ENCODE peak calls at places on chromosome 14, in ten cellular contexts. H is SJCRH30, W is DND-41, K is heart right ventricle, L is adrenal gland, G is sigmoid colon, S is astrocyte, U is lower lobe of right lung, O is PC-3, T is GM23248. E is an unnamed sample.

GRCh38 chr14:95398630-95399547 is 79.2 kb upstream of the CLMN start:
- DNase-seq in O (no peak), W (no peak), G (no peak), K (no peak), H (no peak), U (no peak), T (no peak), S (no peak), L (no peak), E (no peak)

GRCh38 chr14:88079624-88080023 is 74.7 kb downstream of the GPR65 start:
- DNase-seq in T (no peak), O (no peak), K (no peak), S (no peak), L (no peak), G (no peak), W (no peak), H (no peak), U (no peak), E (no peak)

GRCh38 chr14:62743118-62743517 is 302.1 kb downstream of the KCNH5 start:
- DNase-seq in L (no peak), K (no peak), W (no peak), U (no peak), H (no peak), S (no peak), G (no peak), T (no peak), O (no peak), E (no peak)

GRCh38 chr14:91636604-91637003 is 95.3 kb downstream of the CATSPERB start:
- DNase-seq in H (no peak), T (peak; percentile 81), G (no peak), W (no peak), U (no peak), O (no peak), L (no peak), K (no peak), S (no peak), E (peak; percentile 79)

GRCh38 chr14:65927871-65928270 is 515.3 kb downstream of the FUT8 start:
- DNase-seq in O (no peak), G (no peak), U (no peak), H (no peak), K (no peak), T (no peak), S (no peak), W (peak; percentile 87), L (no peak), E (no peak)

GRCh38 chr14:21054768-21055145 is 2.9 kb upstream of the RNASE8 start:
- DNase-seq in H (no peak), S (no peak), G (no peak), T (no peak), L (no peak), W (no peak), U (no peak), K (no peak), O (no peak), E (no peak)

GRCh38 chr14:61928300-61928699 is 166.1 kb downstream of the SNAPC1 start:
- DNase-seq in U (no peak), L (no peak), G (no peak), H (no peak), T (no peak), S (no peak), O (peak; percentile 31), W (no peak), K (no peak), E (no peak)

GRCh38 chr14:20866963-20867362 is 24.2 kb upstream of the RNASE3 start:
- DNase-seq in S (no peak), H (no peak), G (no peak), T (peak; percentile 45), W (peak; percentile 10), O (peak; percentile 53), K (no peak), L (no peak), U (no peak), E (no peak)

GRCh38 chr14:65478596-65478995 is 66.1 kb downstream of the FUT8 start:
- DNase-seq in O (peak; percentile 38), K (no peak), G (no peak), U (no peak), L (no peak), S (peak; percentile 91), W (no peak), H (peak; percentile 23), T (peak; percentile 74), E (peak; percentile 72)

GRCh38 chr14:53509845-53510244 is 356.7 kb upstream of the DDHD1 start:
- DNase-seq in K (no peak), L (no peak), G (peak; percentile 85), O (no peak), U (no peak), S (no peak), T (peak; percentile 51), H (peak; percentile 19), W (no peak), E (no peak)

GRCh38 chr14:33586806-33587205 is 364.1 kb downstream of the EGLN3 start:
- DNase-seq in G (no peak), K (no peak), S (no peak), H (no peak), U (no peak), W (no peak), L (no peak), T (no peak), O (no peak), E (no peak)

GRCh38 chr14:99968156-99968920 is 96.9 kb upstream of the EVL start:
- DNase-seq in U (no peak), K (no peak), L (no peak), W (no peak), G (no peak), S (peak; percentile 94), H (no peak), O (peak; percentile 39), T (peak; percentile 93), E (peak; percentile 98)

GRCh38 chr14:98877065-98877464 is 394.9 kb downstream of the BCL11B start:
- DNase-seq in L (no peak), H (no peak), S (no peak), K (no peak), T (no peak), O (no peak), W (no peak), U (no peak), G (no peak), E (no peak)

GRCh38 chr14:72904840-72905561 is 11.1 kb upstream of the DPF3 start:
- DNase-seq in L (peak; percentile 61), U (peak; percentile 52), W (peak; percentile 66), O (peak; percentile 90), G (peak; percentile 79), T (peak; percentile 89), K (no peak), S (peak; percentile 42), H (peak; percentile 70), E (peak; percentile 84)

GRCh38 chr14:23931705-23932314 is 21.8 kb upstream of the DHRS4 start:
- DNase-seq in O (no peak), H (no peak), S (no peak), T (no peak), G (no peak), W (no peak), L (no peak), U (no peak), K (no peak), E (no peak)

GRCh38 chr14:101840649-101841365 is 79.3 kb downstream of the PPP2R5C start:
- DNase-seq in H (no peak), O (no peak), G (no peak), L (no peak), W (no peak), S (no peak), T (no peak), U (no peak), K (no peak), E (no peak)
- H3K27ac ChIP-seq in H (no peak overlapping the region), O (no peak overlapping the region), G (no peak overlapping the region), L (no peak overlapping the region), W (peak overlapping the region; percentile 50), S (no peak overlapping the region), T (no peak overlapping the region), U (no peak overlapping the region), K (no peak overlapping the region), E (no peak overlapping the region)

GRCh38 chr14:32407170-32407569 is 78.1 kb downstream of the AKAP6 start:
- DNase-seq in K (peak; percentile 11), G (no peak), H (no peak), L (no peak), S (peak; percentile 29), W (no peak), O (no peak), U (no peak), T (no peak), E (no peak)
- H3K27ac ChIP-seq in K (peak overlapping the region; percentile 16), G (peak overlapping the region; percentile 74), H (no peak overlapping the region), L (no peak overlapping the region), S (no peak overlapping the region), W (no peak overlapping the region), O (no peak overlapping the region), U (no peak overlapping the region), T (no peak overlapping the region), E (no peak overlapping the region)

DNA sequence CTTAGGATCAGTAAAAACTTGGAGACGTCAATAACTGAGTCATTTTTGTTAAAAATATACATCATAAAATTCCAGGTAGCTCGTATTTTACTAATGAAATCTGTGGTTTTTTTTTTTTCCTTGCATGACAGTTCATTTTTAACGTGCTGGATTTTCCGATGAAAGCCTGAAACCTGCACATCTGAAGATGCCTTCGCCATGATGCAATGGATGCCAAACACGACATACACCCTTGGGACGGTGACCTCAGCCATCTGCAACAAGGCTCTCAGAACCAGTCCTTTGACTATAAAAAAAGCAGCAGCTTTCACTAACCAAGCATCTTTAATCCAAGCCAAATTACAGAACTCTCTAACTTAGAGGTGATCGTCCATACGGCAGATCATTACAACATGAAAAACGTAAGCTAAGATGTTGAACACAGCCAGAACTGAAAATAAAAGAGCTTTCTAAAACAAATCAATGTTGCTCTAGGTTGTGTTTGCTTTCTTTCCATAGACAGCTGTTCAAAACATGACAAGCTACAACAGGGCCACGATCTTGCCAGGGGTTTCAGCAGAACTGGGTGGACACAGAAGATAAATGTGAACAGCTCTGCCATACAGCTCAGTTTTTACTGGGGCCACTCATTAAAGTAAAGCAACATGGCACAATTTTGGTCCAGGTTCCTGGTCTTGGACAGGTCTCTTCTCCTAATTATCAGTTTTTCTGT is 7.8 kb downstream of the NIN start:
- DNase-seq in H (peak; percentile 28), G (no peak), L (no peak), T (peak; percentile 79), O (peak; percentile 25), S (no peak), K (no peak), W (no peak), U (no peak), E (no peak)
- H3K27ac ChIP-seq in H (peak overlapping the region; percentile 15), G (no peak overlapping the region), L (no peak overlapping the region), T (peak overlapping the region; percentile 37), O (peak overlapping the region; percentile 58), S (no peak overlapping the region), K (no peak overlapping the region), W (no peak overlapping the region), U (peak overlapping the region; percentile 40), E (peak overlapping the region; percentile 18)

DNA sequence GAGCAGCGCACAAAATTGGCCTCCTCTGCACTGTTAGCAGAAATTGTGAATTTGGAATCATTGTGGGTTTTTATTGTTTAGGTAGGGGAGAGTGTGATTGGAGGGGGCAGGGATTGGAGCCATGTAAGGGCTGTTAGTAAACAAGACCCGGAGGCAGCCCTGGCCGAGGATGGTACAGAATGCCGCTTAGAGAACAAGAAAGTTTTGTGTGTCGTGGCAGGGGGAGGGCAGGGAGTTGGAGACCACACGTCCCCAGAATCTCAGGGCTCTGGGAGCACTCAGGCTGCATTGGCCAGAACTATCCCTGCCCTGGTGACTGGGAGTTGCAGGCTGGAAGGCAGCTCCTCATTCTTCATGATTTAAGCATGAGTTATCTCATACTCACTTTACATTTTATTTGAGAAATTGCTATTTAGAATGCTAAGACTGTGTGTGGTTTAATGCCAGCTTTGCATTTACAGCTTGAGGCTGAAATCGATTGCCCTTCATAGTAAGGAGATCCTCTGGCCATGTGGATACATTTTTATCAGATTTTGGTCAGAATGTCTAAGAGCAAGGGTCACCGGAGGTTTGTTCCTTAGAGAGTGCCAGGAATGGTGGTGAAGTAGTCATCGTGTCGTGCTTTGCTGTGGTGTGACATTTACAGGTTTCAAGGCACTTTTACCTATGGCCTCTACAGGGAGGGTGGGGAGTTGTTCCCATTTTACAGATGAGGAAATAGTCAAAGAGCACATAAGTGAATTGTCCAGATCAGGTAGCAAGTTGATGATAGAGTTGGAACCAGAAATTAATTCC is 56.9 kb downstream of the WDR20 start:
- DNase-seq in U (no peak), H (no peak), S (no peak), W (no peak), O (no peak), L (no peak), K (no peak), G (peak; percentile 50), T (no peak), E (no peak)
- H3K27ac ChIP-seq in U (no peak overlapping the region), H (no peak overlapping the region), S (no peak overlapping the region), W (no peak overlapping the region), O (no peak overlapping the region), L (no peak overlapping the region), K (no peak overlapping the region), G (no peak overlapping the region), T (no peak overlapping the region), E (no peak overlapping the region)